ENCODE peak calls at places on chromosomes 7 and 10, in nine cellular contexts. One of them, this sample, is unnamed.

GRCh38 chr10:122733450-122733849 is 33.8 kb upstream of the C10orf120 start:
- DNase-seq in right cardiac atrium: no peak
- DNase-seq in left lung: no peak
- DNase-seq in AG09309: no peak
- DNase-seq in AG10803: no peak
- DNase-seq in mucosa of descending colon: no peak
- DNase-seq in ovary: no peak
- DNase-seq in bronchial epithelial cell: peak; percentile 45
- DNase-seq in cardiac fibroblast: no peak
- DNase-seq in this sample: no peak

GRCh38 chr7:45988405-45989057 is 67.5 kb upstream of the IGFBP3 start:
- DNase-seq in right cardiac atrium: no peak
- DNase-seq in left lung: no peak
- DNase-seq in AG09309: no peak
- DNase-seq in AG10803: no peak
- DNase-seq in mucosa of descending colon: no peak
- DNase-seq in ovary: no peak
- DNase-seq in bronchial epithelial cell: peak; percentile 25
- DNase-seq in cardiac fibroblast: no peak
- DNase-seq in this sample: no peak

GRCh38 chr10:49667991-49668390 is 11.5 kb upstream of the C10orf53 start:
- DNase-seq in right cardiac atrium: no peak
- DNase-seq in left lung: no peak
- DNase-seq in AG09309: no peak
- DNase-seq in AG10803: no peak
- DNase-seq in mucosa of descending colon: no peak
- DNase-seq in ovary: no peak
- DNase-seq in bronchial epithelial cell: peak; percentile 57
- DNase-seq in cardiac fibroblast: no peak
- DNase-seq in this sample: no peak

GRCh38 chr7:45153238-45153637 is 4.4 kb upstream of the RAMP3 start:
- DNase-seq in right cardiac atrium: no peak
- DNase-seq in left lung: peak; percentile 4
- DNase-seq in AG09309: no peak
- DNase-seq in AG10803: no peak
- DNase-seq in mucosa of descending colon: no peak
- DNase-seq in ovary: no peak
- DNase-seq in bronchial epithelial cell: no peak
- DNase-seq in cardiac fibroblast: no peak
- DNase-seq in this sample: no peak

GRCh38 chr10:60517805-60518204 is 128.1 kb upstream of the ANK3 start:
- DNase-seq in right cardiac atrium: no peak
- DNase-seq in left lung: no peak
- DNase-seq in AG09309: no peak
- DNase-seq in AG10803: no peak
- DNase-seq in mucosa of descending colon: no peak
- DNase-seq in ovary: no peak
- DNase-seq in bronchial epithelial cell: peak; percentile 22
- DNase-seq in cardiac fibroblast: no peak
- DNase-seq in this sample: no peak

GRCh38 chr7:134548877-134549276 is at the start of gene AKR1B15:
- DNase-seq in right cardiac atrium: peak; percentile 37
- DNase-seq in left lung: no peak
- DNase-seq in AG09309: peak; percentile 11
- DNase-seq in AG10803: peak; percentile 49
- DNase-seq in mucosa of descending colon: no peak
- DNase-seq in ovary: no peak
- DNase-seq in bronchial epithelial cell: peak; percentile 46
- DNase-seq in cardiac fibroblast: no peak
- DNase-seq in this sample: no peak

GRCh38 chr10:123287594-123288247 is 133.5 kb downstream of the BUB3 start:
- DNase-seq in right cardiac atrium: no peak
- DNase-seq in left lung: no peak
- DNase-seq in AG09309: no peak
- DNase-seq in AG10803: no peak
- DNase-seq in mucosa of descending colon: no peak
- DNase-seq in ovary: no peak
- DNase-seq in bronchial epithelial cell: peak; percentile 99
- DNase-seq in cardiac fibroblast: no peak
- DNase-seq in this sample: no peak

GRCh38 chr10:86019141-86019540 is 347.5 kb downstream of the GRID1 start:
- DNase-seq in right cardiac atrium: no peak
- DNase-seq in left lung: no peak
- DNase-seq in AG09309: no peak
- DNase-seq in AG10803: no peak
- DNase-seq in mucosa of descending colon: no peak
- DNase-seq in ovary: no peak
- DNase-seq in bronchial epithelial cell: no peak
- DNase-seq in cardiac fibroblast: no peak
- DNase-seq in this sample: no peak

GRCh38 chr10:71754562-71754961 is 18.8 kb downstream of the VSIR start:
- DNase-seq in right cardiac atrium: no peak
- DNase-seq in left lung: no peak
- DNase-seq in AG09309: no peak
- DNase-seq in AG10803: no peak
- DNase-seq in mucosa of descending colon: no peak
- DNase-seq in ovary: no peak
- DNase-seq in bronchial epithelial cell: no peak
- DNase-seq in cardiac fibroblast: no peak
- DNase-seq in this sample: no peak

GRCh38 chr10:71757450-71757918 is 15.8 kb downstream of the VSIR start:
- DNase-seq in right cardiac atrium: no peak
- DNase-seq in left lung: no peak
- DNase-seq in AG09309: no peak
- DNase-seq in AG10803: no peak
- DNase-seq in mucosa of descending colon: no peak
- DNase-seq in ovary: no peak
- DNase-seq in bronchial epithelial cell: no peak
- DNase-seq in cardiac fibroblast: no peak
- DNase-seq in this sample: no peak

GRCh38 chr10:71753960-71754505 is 19.3 kb downstream of the VSIR start:
- DNase-seq in right cardiac atrium: no peak
- DNase-seq in left lung: no peak
- DNase-seq in AG09309: no peak
- DNase-seq in AG10803: no peak
- DNase-seq in mucosa of descending colon: no peak
- DNase-seq in ovary: no peak
- DNase-seq in bronchial epithelial cell: no peak
- DNase-seq in cardiac fibroblast: no peak
- DNase-seq in this sample: no peak

GRCh38 chr10:71755179-71755879 is 18.0 kb downstream of the VSIR start:
- DNase-seq in right cardiac atrium: no peak
- DNase-seq in left lung: no peak
- DNase-seq in AG09309: no peak
- DNase-seq in AG10803: no peak
- DNase-seq in mucosa of descending colon: no peak
- DNase-seq in ovary: no peak
- DNase-seq in bronchial epithelial cell: no peak
- DNase-seq in cardiac fibroblast: no peak
- DNase-seq in this sample: no peak

DNA sequence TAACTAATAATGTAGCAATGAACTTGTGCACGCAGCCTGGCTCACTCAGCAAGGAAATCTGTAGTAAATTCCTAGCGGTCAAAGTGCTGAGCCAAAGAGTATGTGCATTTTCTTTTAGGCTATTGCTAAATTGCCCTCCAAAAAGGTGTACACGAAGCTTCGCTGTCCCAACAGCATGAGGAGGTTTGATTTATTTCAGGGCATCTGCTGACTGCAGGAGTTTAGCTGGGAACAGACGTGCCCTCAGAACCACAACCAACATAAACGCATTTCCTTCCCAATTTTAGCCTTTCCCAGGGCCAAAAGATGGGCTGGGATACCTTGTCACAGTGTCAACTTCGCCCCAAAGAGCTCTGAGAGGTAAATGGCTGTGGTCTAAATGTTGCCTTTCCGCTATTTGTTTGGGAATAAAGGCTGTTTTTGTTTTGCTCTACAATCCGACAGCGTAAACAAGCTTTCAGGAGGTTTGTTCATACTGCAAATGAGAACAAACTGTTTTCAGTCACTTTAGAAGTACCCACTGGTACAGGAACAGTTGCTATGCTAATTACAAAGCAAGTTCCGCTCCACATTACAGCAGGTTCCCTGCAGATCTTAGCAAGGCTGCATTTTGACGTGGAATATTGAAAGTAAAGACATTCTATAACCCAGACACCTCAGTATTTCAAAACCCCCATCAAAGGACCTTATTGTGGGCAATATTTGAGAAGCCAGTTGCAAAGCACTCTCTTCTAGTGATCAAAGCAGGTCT is 16.7 kb downstream of the VSIR start:
- DNase-seq in right cardiac atrium: no peak
- DNase-seq in left lung: no peak
- DNase-seq in AG09309: peak; percentile 49
- DNase-seq in AG10803: peak; percentile 85
- DNase-seq in mucosa of descending colon: no peak
- DNase-seq in ovary: no peak
- DNase-seq in bronchial epithelial cell: no peak
- DNase-seq in cardiac fibroblast: no peak
- DNase-seq in this sample: peak; percentile 58
- H3K4me3 ChIP-seq in right cardiac atrium: no peak overlapping the region
- H3K4me3 ChIP-seq in left lung: no peak overlapping the region
- H3K4me3 ChIP-seq in AG09309: no peak overlapping the region
- H3K4me3 ChIP-seq in AG10803: no peak overlapping the region
- H3K4me3 ChIP-seq in mucosa of descending colon: no peak overlapping the region
- H3K4me3 ChIP-seq in ovary: no peak overlapping the region
- H3K4me3 ChIP-seq in bronchial epithelial cell: no peak overlapping the region
- H3K4me3 ChIP-seq in cardiac fibroblast: no peak overlapping the region
- H3K4me3 ChIP-seq in this sample: no peak overlapping the region

GRCh38 chr10:110502072-110502845 is 4.6 kb downstream of the DUSP5 start:
- DNase-seq in right cardiac atrium: no peak
- DNase-seq in left lung: no peak
- DNase-seq in AG09309: no peak
- DNase-seq in AG10803: no peak
- DNase-seq in mucosa of descending colon: no peak
- DNase-seq in ovary: no peak
- DNase-seq in bronchial epithelial cell: no peak
- DNase-seq in cardiac fibroblast: no peak
- DNase-seq in this sample: no peak
- H3K4me3 ChIP-seq in right cardiac atrium: no peak overlapping the region
- H3K4me3 ChIP-seq in left lung: no peak overlapping the region
- H3K4me3 ChIP-seq in AG09309: no peak overlapping the region
- H3K4me3 ChIP-seq in AG10803: no peak overlapping the region
- H3K4me3 ChIP-seq in mucosa of descending colon: no peak overlapping the region
- H3K4me3 ChIP-seq in ovary: no peak overlapping the region
- H3K4me3 ChIP-seq in bronchial epithelial cell: no peak overlapping the region
- H3K4me3 ChIP-seq in cardiac fibroblast: no peak overlapping the region
- H3K4me3 ChIP-seq in this sample: no peak overlapping the region

GRCh38 chr7:24701899-24702235 is 55.4 kb downstream of the GSDME start:
- DNase-seq in right cardiac atrium: no peak
- DNase-seq in left lung: no peak
- DNase-seq in AG09309: no peak
- DNase-seq in AG10803: no peak
- DNase-seq in mucosa of descending colon: no peak
- DNase-seq in ovary: no peak
- DNase-seq in bronchial epithelial cell: no peak
- DNase-seq in cardiac fibroblast: no peak
- DNase-seq in this sample: no peak

GRCh38 chr7:24701232-24701898 is 55.9 kb downstream of the GSDME start:
- DNase-seq in right cardiac atrium: no peak
- DNase-seq in left lung: no peak
- DNase-seq in AG09309: peak; percentile 67
- DNase-seq in AG10803: peak; percentile 91
- DNase-seq in mucosa of descending colon: no peak
- DNase-seq in ovary: no peak
- DNase-seq in bronchial epithelial cell: peak; percentile 83
- DNase-seq in cardiac fibroblast: peak; percentile 81
- DNase-seq in this sample: no peak

GRCh38 chr7:24704311-24704710 is 53.0 kb downstream of the GSDME start:
- DNase-seq in right cardiac atrium: peak; percentile 66
- DNase-seq in left lung: no peak
- DNase-seq in AG09309: no peak
- DNase-seq in AG10803: no peak
- DNase-seq in mucosa of descending colon: no peak
- DNase-seq in ovary: no peak
- DNase-seq in bronchial epithelial cell: no peak
- DNase-seq in cardiac fibroblast: no peak
- DNase-seq in this sample: no peak

GRCh38 chr7:24702674-24703235 is 54.5 kb downstream of the GSDME start:
- DNase-seq in right cardiac atrium: no peak
- DNase-seq in left lung: no peak
- DNase-seq in AG09309: no peak
- DNase-seq in AG10803: peak; percentile 76
- DNase-seq in mucosa of descending colon: no peak
- DNase-seq in ovary: no peak
- DNase-seq in bronchial epithelial cell: no peak
- DNase-seq in cardiac fibroblast: peak; percentile 56
- DNase-seq in this sample: no peak

GRCh38 chr7:24703296-24703695 is 54.0 kb downstream of the GSDME start:
- DNase-seq in right cardiac atrium: no peak
- DNase-seq in left lung: no peak
- DNase-seq in AG09309: no peak
- DNase-seq in AG10803: no peak
- DNase-seq in mucosa of descending colon: no peak
- DNase-seq in ovary: no peak
- DNase-seq in bronchial epithelial cell: peak; percentile 63
- DNase-seq in cardiac fibroblast: no peak
- DNase-seq in this sample: no peak
- H3K4me3 ChIP-seq in right cardiac atrium: no peak overlapping the region
- H3K4me3 ChIP-seq in left lung: no peak overlapping the region
- H3K4me3 ChIP-seq in AG09309: no peak overlapping the region
- H3K4me3 ChIP-seq in AG10803: no peak overlapping the region
- H3K4me3 ChIP-seq in mucosa of descending colon: no peak overlapping the region
- H3K4me3 ChIP-seq in ovary: no peak overlapping the region
- H3K4me3 ChIP-seq in bronchial epithelial cell: no peak overlapping the region
- H3K4me3 ChIP-seq in cardiac fibroblast: no peak overlapping the region
- H3K4me3 ChIP-seq in this sample: no peak overlapping the region

GRCh38 chr7:82442492-82443043 is 1.0 kb downstream of the CACNA2D1 start:
- DNase-seq in right cardiac atrium: peak; percentile 25
- DNase-seq in left lung: no peak
- DNase-seq in AG09309: no peak
- DNase-seq in AG10803: no peak
- DNase-seq in mucosa of descending colon: no peak
- DNase-seq in ovary: peak; percentile 17
- DNase-seq in bronchial epithelial cell: peak; percentile 28
- DNase-seq in cardiac fibroblast: peak; percentile 28
- DNase-seq in this sample: no peak

GRCh38 chr7:82443044-82443800 is at the start of gene CACNA2D1:
- DNase-seq in right cardiac atrium: peak; percentile 56
- DNase-seq in left lung: no peak
- DNase-seq in AG09309: no peak
- DNase-seq in AG10803: peak; percentile 30
- DNase-seq in mucosa of descending colon: peak; percentile 3
- DNase-seq in ovary: peak; percentile 41
- DNase-seq in bronchial epithelial cell: no peak
- DNase-seq in cardiac fibroblast: peak; percentile 40
- DNase-seq in this sample: no peak

GRCh38 chr7:82444220-82445049 is 858 bp upstream of the CACNA2D1 start:
- DNase-seq in right cardiac atrium: no peak
- DNase-seq in left lung: no peak
- DNase-seq in AG09309: no peak
- DNase-seq in AG10803: no peak
- DNase-seq in mucosa of descending colon: peak; percentile 29
- DNase-seq in ovary: peak; percentile 21
- DNase-seq in bronchial epithelial cell: peak; percentile 15
- DNase-seq in cardiac fibroblast: no peak
- DNase-seq in this sample: peak; percentile 25

GRCh38 chr7:82443801-82444219 is 233 bp upstream of the CACNA2D1 start:
- DNase-seq in right cardiac atrium: peak; percentile 90
- DNase-seq in left lung: peak; percentile 77
- DNase-seq in AG09309: peak; percentile 65
- DNase-seq in AG10803: peak; percentile 91
- DNase-seq in mucosa of descending colon: peak; percentile 55
- DNase-seq in ovary: peak; percentile 82
- DNase-seq in bronchial epithelial cell: peak; percentile 22
- DNase-seq in cardiac fibroblast: peak; percentile 97
- DNase-seq in this sample: peak; percentile 67

DNA sequence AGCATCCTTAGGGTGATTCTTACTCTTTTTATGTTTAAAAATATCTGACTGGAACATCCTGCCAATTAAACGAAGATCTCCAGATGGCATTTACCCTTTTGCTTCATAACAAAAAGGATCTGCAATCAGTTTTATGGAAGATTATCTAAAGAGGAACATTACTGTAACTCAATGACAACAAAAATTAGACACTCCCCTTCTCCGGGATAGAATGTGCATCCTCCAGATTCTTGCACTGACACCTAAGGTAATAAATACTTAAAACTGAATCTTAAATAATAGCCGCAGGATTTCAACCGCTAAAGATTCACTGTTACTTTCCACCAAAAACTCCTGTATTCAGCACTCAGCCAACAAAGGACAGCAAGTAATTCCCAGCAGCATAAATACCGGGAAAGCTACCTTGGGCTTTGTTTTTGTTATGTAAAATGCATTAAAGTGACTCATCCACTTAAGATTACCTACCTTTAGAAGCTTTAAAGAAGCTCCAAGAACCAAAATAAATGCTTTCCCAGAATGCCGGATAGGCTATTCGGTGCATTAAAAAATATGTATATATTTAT is 1.6 kb downstream of the CACNA2D1 start:
- DNase-seq in right cardiac atrium: no peak
- DNase-seq in left lung: no peak
- DNase-seq in AG09309: no peak
- DNase-seq in AG10803: peak; percentile 6
- DNase-seq in mucosa of descending colon: no peak
- DNase-seq in ovary: no peak
- DNase-seq in bronchial epithelial cell: peak; percentile 52
- DNase-seq in cardiac fibroblast: peak; percentile 31
- DNase-seq in this sample: no peak
- H3K4me3 ChIP-seq in right cardiac atrium: peak overlapping the region; percentile 72
- H3K4me3 ChIP-seq in left lung: peak overlapping the region; percentile 38
- H3K4me3 ChIP-seq in AG09309: peak overlapping the region; percentile 74
- H3K4me3 ChIP-seq in AG10803: peak overlapping the region; percentile 78
- H3K4me3 ChIP-seq in mucosa of descending colon: no peak overlapping the region
- H3K4me3 ChIP-seq in ovary: peak overlapping the region; percentile 73
- H3K4me3 ChIP-seq in bronchial epithelial cell: no peak overlapping the region
- H3K4me3 ChIP-seq in cardiac fibroblast: peak overlapping the region; percentile 89
- H3K4me3 ChIP-seq in this sample: no peak overlapping the region